ENCODE peak calls at places on chromosomes 11 and 22, in nine cellular contexts. A is NCI-H2081; J is bronchial epithelial cell; R is stimulated activated CD4-positive, alpha-beta T cell treated with anti-CD3 and anti-CD28 coated beads, Interleukin-4, amount 100 ng/mL, for 48 hours; F is GM20000; V is substantia nigra; Y is HuH-7; E is mesendoderm; X is activated CD4-positive, alpha-beta T cell treated with anti-CD3 and anti-CD28 coated beads, Interleukin-2, amount 50 U/mL, for 48 hours. T is an unnamed sample.

GRCh38 chr22:39900306-39901227 is at the start of gene GRAP2:
- DNase-seq in A (no peak), J (no peak), R (no peak), F (peak; percentile 58), V (no peak), Y (no peak), E (no peak), X (peak; percentile 64), T (no peak)

GRCh38 chr11:116179346-116179850 is 593.4 kb downstream of the BUD13 start:
- DNase-seq in A (no peak), J (no peak), R (no peak), F (no peak), V (no peak), Y (no peak), E (no peak), X (no peak), T (no peak)

GRCh38 chr11:83571301-83571700 is 285.1 kb upstream of the CCDC90B start:
- DNase-seq in A (no peak), J (peak; percentile 59), R (no peak), F (no peak), V (no peak), Y (no peak), E (no peak), X (no peak), T (no peak)

GRCh38 chr22:49154433-49154832 is 673.2 kb downstream of the BRD1 start:
- DNase-seq in A (no peak), J (no peak), R (no peak), F (no peak), V (no peak), Y (no peak), E (no peak), X (no peak), T (no peak)

GRCh38 chr11:27116684-27117083 is 76.1 kb downstream of the BBOX1 start:
- DNase-seq in A (peak; percentile 5), J (no peak), R (no peak), F (no peak), V (no peak), Y (no peak), E (no peak), X (no peak), T (no peak)

GRCh38 chr22:24180316-24181087 is 785 bp upstream of the SUSD2 start:
- DNase-seq in A (no peak), J (no peak), R (no peak), F (no peak), V (no peak), Y (no peak), E (no peak), X (no peak), T (no peak)

GRCh38 chr11:78419327-78419726 is 1.7 kb upstream of the GAB2 start:
- DNase-seq in A (no peak), J (peak; percentile 93), R (no peak), F (no peak), V (no peak), Y (no peak), E (peak; percentile 18), X (no peak), T (no peak)

GRCh38 chr22:39239561-39240423 is 5.0 kb downstream of the PDGFB start:
- DNase-seq in A (peak; percentile 77), J (peak; percentile 56), R (no peak), F (no peak), V (no peak), Y (no peak), E (no peak), X (no peak), T (no peak)

GRCh38 chr11:50298182-50298988 is 265.7 kb downstream of the OR4C45 start:
- DNase-seq in A (no peak), J (no peak), R (no peak), F (no peak), V (no peak), Y (no peak), E (no peak), X (no peak), T (no peak)

GRCh38 chr22:46638601-46639431 is 18.6 kb downstream of the GRAMD4 start:
- DNase-seq in A (peak; percentile 6), J (no peak), R (no peak), F (no peak), V (no peak), Y (peak; percentile 71), E (no peak), X (no peak), T (peak; percentile 99)

GRCh38 chr11:10743354-10744035 is 7.6 kb upstream of the CTR9 start:
- DNase-seq in A (no peak), J (no peak), R (no peak), F (no peak), V (no peak), Y (no peak), E (no peak), X (no peak), T (no peak)

GRCh38 chr11:69480547-69481392 is 693 bp upstream of the LINC01488 start:
- DNase-seq in A (no peak), J (no peak), R (no peak), F (no peak), V (no peak), Y (peak; percentile 86), E (no peak), X (no peak), T (peak; percentile 85)

GRCh38 chr22:26398741-26399153 is 30.3 kb upstream of the ASPHD2 start:
- DNase-seq in A (peak; percentile 34), J (peak; percentile 65), R (peak; percentile 38), F (peak; percentile 58), V (peak; percentile 20), Y (no peak), E (peak; percentile 77), X (peak; percentile 63), T (no peak)

GRCh38 chr11:76495017-76495416 is 50.2 kb downstream of the EMSY start:
- DNase-seq in A (no peak), J (no peak), R (no peak), F (no peak), V (no peak), Y (no peak), E (no peak), X (no peak), T (no peak)

GRCh38 chr11:57778318-57779037 is 16.9 kb downstream of the CTNND1 start:
- DNase-seq in A (peak; percentile 59), J (peak; percentile 93), R (no peak), F (no peak), V (peak; percentile 72), Y (peak; percentile 97), E (peak; percentile 99), X (no peak), T (peak; percentile 99)

GRCh38 chr11:47468598-47469214 is 19.8 kb upstream of the RAPSN start:
- DNase-seq in A (peak; percentile 40), J (no peak), R (no peak), F (no peak), V (no peak), Y (no peak), E (no peak), X (no peak), T (no peak)